ENCODE peak calls at places on chromosomes 6 and 20, in eight cellular contexts. E, V, F, C, W, I, Z and O are unnamed samples. For H3K9me3, the result is how much of the 10 kb centered on the place peaks cover.

GRCh38 chr6:39224058-39224457 is 5.2 kb downstream of the KCNK5 start:
- DNase-seq in E (no peak), V (no peak), F (no peak), C (no peak), W (no peak), I (no peak), Z (no peak), O (no peak)

GRCh38 chr6:116060572-116061283 is at the start of gene FRK:
- DNase-seq in E (peak), V (no peak), F (peak), C (no peak), W (no peak), I (peak), Z (peak), O (peak)

GRCh38 chr6:5752282-5752681 is 254.4 kb downstream of the NRN1 start:
- DNase-seq in E (no peak), V (peak), F (peak), C (no peak), W (no peak), I (no peak), Z (no peak), O (no peak)

GRCh38 chr20:49976542-49976941 is 6.2 kb upstream of the SNAI1 start:
- DNase-seq in E (no peak), V (no peak), F (peak), C (no peak), W (no peak), I (no peak), Z (no peak), O (no peak)

GRCh38 chr6:154341876-154342275 is 14.7 kb downstream of the IPCEF1 start:
- DNase-seq in E (no peak), V (peak), F (peak), C (no peak), W (no peak), I (no peak), Z (no peak), O (no peak)

GRCh38 chr6:37487891-37488290 is 11.8 kb downstream of the CCDC167 start:
- DNase-seq in E (no peak), V (no peak), F (no peak), C (no peak), W (no peak), I (no peak), Z (no peak), O (no peak)

GRCh38 chr6:101918476-101918875 is 525.0 kb downstream of the GRIK2 start:
- DNase-seq in E (no peak), V (no peak), F (no peak), C (no peak), W (no peak), I (no peak), Z (no peak), O (peak)

GRCh38 chr6:98039876-98040605 is 757.0 kb upstream of the MMS22L start:
- DNase-seq in E (no peak), V (peak), F (peak), C (no peak), W (no peak), I (no peak), Z (no peak), O (no peak)

GRCh38 chr6:168309183-168309582 is 10.4 kb downstream of the DACT2 start:
- DNase-seq in E (no peak), V (no peak), F (no peak), C (no peak), W (no peak), I (no peak), Z (no peak), O (no peak)

GRCh38 chr20:642398-643174 is 10.4 kb downstream of the SRXN1 start:
- DNase-seq in E (peak), V (no peak), F (no peak), C (no peak), W (no peak), I (no peak), Z (no peak), O (no peak)

GRCh38 chr20:32537657-32538525 is 47.2 kb downstream of the NOL4L start:
- DNase-seq in E (no peak), V (no peak), F (no peak), C (no peak), W (no peak), I (no peak), Z (no peak), O (no peak)

GRCh38 chr20:32534661-32535240 is 50.4 kb downstream of the NOL4L start:
- DNase-seq in E (no peak), V (no peak), F (no peak), C (peak), W (no peak), I (no peak), Z (no peak), O (no peak)

GRCh38 chr20:32535953-32536823 is 48.9 kb downstream of the NOL4L start:
- DNase-seq in E (peak), V (no peak), F (peak), C (peak), W (no peak), I (peak), Z (no peak), O (no peak)

GRCh38 chr20:32536861-32537656 is 48.1 kb downstream of the NOL4L start:
- DNase-seq in E (peak), V (no peak), F (no peak), C (peak), W (no peak), I (no peak), Z (no peak), O (no peak)

GRCh38 chr20:32535316-32535952 is 49.7 kb downstream of the NOL4L start:
- DNase-seq in E (no peak), V (no peak), F (no peak), C (peak), W (no peak), I (no peak), Z (no peak), O (no peak)
- H3K27ac ChIP-seq in E (peak), V (no peak), F (no peak), C (peak), W (no peak), I (no peak), Z (no peak), O (no peak)

GRCh38 chr20:41594514-41595322 is 23.5 kb downstream of the CHD6 start:
- DNase-seq in E (no peak), V (no peak), F (no peak), C (no peak), W (no peak), I (no peak), Z (no peak), O (no peak)
- H3K9me3 ChIP-seq in E (under half), V (under half), F (under half), C (half or more), W (under half), I (under half), Z (under half), O (under half)

GRCh38 chr20:21102252-21102609 is 3.9 kb downstream of the LINC00237 start:
- DNase-seq in E (peak), V (no peak), F (no peak), C (no peak), W (no peak), I (no peak), Z (no peak), O (no peak)

GRCh38 chr20:21099653-21100589 is 6.2 kb downstream of the LINC00237 start:
- DNase-seq in E (peak), V (no peak), F (peak), C (no peak), W (no peak), I (no peak), Z (no peak), O (no peak)

GRCh38 chr20:21101453-21102251 is 4.5 kb downstream of the LINC00237 start:
- DNase-seq in E (peak), V (no peak), F (no peak), C (no peak), W (no peak), I (no peak), Z (no peak), O (no peak)

GRCh38 chr20:21102691-21103311 is 3.4 kb downstream of the LINC00237 start:
- DNase-seq in E (peak), V (no peak), F (peak), C (peak), W (no peak), I (no peak), Z (no peak), O (no peak)

GRCh38 chr20:21100590-21101452 is 5.3 kb downstream of the LINC00237 start:
- DNase-seq in E (no peak), V (peak), F (peak), C (no peak), W (no peak), I (no peak), Z (no peak), O (no peak)
- H3K27ac ChIP-seq in E (no peak), V (no peak), F (no peak), C (no peak), W (no peak), I (no peak), Z (no peak), O (no peak)

DNA sequence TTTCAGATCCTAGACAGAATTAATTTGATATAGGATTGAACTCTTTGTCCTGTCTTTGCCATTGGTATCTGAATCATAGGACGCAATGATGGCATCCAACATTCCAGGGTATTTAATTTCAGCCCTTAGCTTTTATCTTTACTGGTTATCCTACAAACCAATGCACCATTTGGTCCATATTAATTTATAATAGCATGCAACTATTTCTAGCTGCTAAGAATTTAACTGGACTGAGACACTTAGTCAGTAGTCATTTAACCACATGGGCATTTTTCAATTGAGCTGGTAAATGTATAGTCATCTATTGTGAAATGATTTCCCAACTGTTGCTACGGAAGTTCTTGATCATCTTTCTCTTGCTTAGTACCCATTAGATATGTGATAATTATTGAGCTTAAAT is 141.1 kb downstream of the CD164 start:
- DNase-seq in E (no peak), V (no peak), F (no peak), C (no peak), W (no peak), I (no peak), Z (no peak), O (no peak)
- H3K9me3 ChIP-seq in E (under half), V (under half), F (under half), C (under half), W (under half), I (under half), Z (under half), O (under half)

GRCh38 chr6:34806738-34807453 is 15.0 kb downstream of the BLTP3A start:
- DNase-seq in E (no peak), V (no peak), F (peak), C (no peak), W (no peak), I (no peak), Z (no peak), O (no peak)

GRCh38 chr6:34810936-34811632 is 19.2 kb downstream of the BLTP3A start:
- DNase-seq in E (peak), V (no peak), F (peak), C (no peak), W (peak), I (peak), Z (no peak), O (no peak)

GRCh38 chr6:34813028-34813742 is 21.3 kb downstream of the BLTP3A start:
- DNase-seq in E (no peak), V (no peak), F (no peak), C (no peak), W (no peak), I (no peak), Z (no peak), O (no peak)

DNA sequence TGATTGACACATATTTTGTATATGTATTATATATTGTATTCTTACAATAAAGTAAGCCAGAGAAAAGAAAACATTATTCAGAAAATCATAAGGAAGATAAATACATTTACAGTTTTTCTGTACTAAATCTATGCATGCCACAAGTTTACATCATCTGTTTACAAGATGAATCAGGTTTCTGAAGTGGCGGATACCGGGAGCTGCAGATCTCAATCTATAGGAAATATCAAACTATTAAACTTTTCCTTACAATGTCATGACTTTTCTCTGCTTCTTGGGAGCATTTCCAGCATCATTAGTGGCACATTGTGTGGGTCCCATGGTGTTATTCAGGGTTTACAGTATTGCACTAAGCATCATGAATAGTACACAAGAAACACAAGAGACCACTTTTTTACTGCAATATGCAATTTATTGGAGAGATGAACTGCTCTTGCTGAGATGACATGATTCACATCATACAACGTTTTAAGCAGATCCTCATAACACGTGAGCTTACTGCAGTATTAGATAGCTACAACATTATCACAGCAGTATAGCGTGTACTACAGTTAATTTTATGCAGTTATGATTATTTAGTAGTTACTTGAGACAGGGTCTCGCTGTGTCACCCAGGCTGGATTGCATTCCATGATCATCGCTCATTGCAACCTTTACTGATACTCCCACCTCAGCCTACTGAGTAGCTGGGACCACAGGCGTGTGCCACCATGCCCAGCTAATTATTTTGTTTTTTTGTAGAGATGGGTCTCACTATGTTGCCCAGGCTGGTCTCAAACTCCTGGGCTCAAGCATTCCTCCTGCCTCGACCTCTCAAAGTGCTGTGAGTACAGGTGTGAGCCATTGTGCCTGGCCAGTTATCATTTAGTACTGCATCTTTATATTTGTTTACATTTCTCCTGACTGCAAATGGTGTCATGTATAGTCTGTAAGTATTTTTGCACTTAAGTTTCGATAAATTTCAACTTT is 18.3 kb downstream of the BLTP3A start:
- DNase-seq in E (no peak), V (no peak), F (peak), C (no peak), W (no peak), I (no peak), Z (no peak), O (no peak)
- H3K27ac ChIP-seq in E (no peak), V (no peak), F (no peak), C (no peak), W (no peak), I (peak), Z (no peak), O (no peak)

DNA sequence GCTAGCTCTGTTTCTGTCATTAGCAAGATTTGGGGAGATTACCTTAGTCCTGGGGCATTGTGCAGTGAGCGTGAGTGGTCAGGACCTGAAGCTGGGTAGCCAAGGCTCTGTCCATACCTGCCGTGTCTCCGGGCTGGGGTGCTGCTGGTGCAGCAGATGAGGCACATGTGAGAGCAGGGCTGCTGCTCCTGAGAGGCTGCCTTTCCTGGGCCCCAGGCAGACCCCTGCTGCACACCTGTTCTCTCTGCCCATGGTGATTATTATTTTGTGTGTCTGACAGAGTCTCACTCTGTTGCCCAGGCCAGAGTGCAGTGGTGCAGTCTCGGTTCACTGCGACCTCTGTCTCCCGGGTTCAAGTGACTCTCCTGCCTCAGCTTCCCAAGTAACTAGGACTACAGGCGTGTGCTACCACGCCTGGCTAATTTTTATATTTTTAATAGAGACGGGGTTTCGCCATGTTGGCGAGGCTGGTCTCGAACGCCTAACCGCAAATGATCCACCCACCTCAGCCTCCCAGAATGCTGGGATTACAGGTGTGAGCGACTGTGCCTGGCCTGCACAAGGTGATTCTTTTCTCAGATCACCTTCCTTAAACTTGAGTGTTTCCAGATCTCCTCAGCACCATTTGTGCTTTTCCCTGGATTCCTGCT is 36.8 kb upstream of the IRF4 start:
- DNase-seq in E (no peak), V (no peak), F (no peak), C (no peak), W (no peak), I (no peak), Z (no peak), O (no peak)
- H3K9me3 ChIP-seq in E (under half), V (half or more), F (under half), C (under half), W (under half), I (under half), Z (under half), O (under half)

GRCh38 chr20:48568520-48568919 is 259.3 kb downstream of the PREX1 start:
- DNase-seq in E (no peak), V (no peak), F (no peak), C (no peak), W (no peak), I (no peak), Z (no peak), O (no peak)
- H3K27ac ChIP-seq in E (no peak), V (no peak), F (no peak), C (no peak), W (no peak), I (no peak), Z (no peak), O (no peak)